ENCODE peak calls at places on chromosomes 5 and 9, in five cellular contexts. W is D341Med, N is SW 1271, M is NCI-H774, F is lung. A is an unnamed sample.

GRCh38 chr5:55712023-55712859 is at the start of gene SLC38A9:
- DNase-seq in W (peak), N (peak), M (peak), F (peak), A (peak)

GRCh38 chr9:761155-761792 is 80.2 kb upstream of the DMRT1 start:
- DNase-seq in W (no peak), N (no peak), M (no peak), F (no peak), A (no peak)

GRCh38 chr5:73815631-73816030 is 189.6 kb downstream of the ARHGEF28 start:
- DNase-seq in W (no peak), N (no peak), M (no peak), F (no peak), A (no peak)

GRCh38 chr5:160508780-160509361 is 87.2 kb downstream of the PTTG1 start:
- DNase-seq in W (peak), N (peak), M (peak), F (peak), A (peak)

GRCh38 chr5:180436275-180436674 is 57.9 kb upstream of the CNOT6 start:
- DNase-seq in W (no peak), N (no peak), M (no peak), F (no peak), A (no peak)

GRCh38 chr5:65076251-65076869 is 307.6 kb downstream of the CWC27 start:
- DNase-seq in W (peak), N (peak), M (no peak), F (peak), A (peak)

GRCh38 chr9:70618784-70619183 is 204.3 kb upstream of the KLF9 start:
- DNase-seq in W (no peak), N (no peak), M (no peak), F (no peak), A (no peak)

GRCh38 chr9:14372437-14373318 is 58.7 kb upstream of the NFIB start:
- DNase-seq in W (no peak), N (peak), M (no peak), F (no peak), A (peak)

GRCh38 chr9:71609453-71609840 is 158.9 kb downstream of the CEMIP2 start:
- DNase-seq in W (no peak), N (no peak), M (no peak), F (no peak), A (no peak)

GRCh38 chr5:132134384-132134783 is 60.8 kb downstream of the CSF2 start:
- DNase-seq in W (no peak), N (no peak), M (no peak), F (no peak), A (no peak)

GRCh38 chr5:29950416-29951145 is 1242.9 kb upstream of the CDH6 start:
- DNase-seq in W (no peak), N (no peak), M (no peak), F (no peak), A (no peak)

GRCh38 chr9:136544549-136545064 is 1.2 kb downstream of the NOTCH1 start:
- DNase-seq in W (peak), N (no peak), M (no peak), F (peak), A (peak)

GRCh38 chr9:136533775-136534157 is 12.1 kb downstream of the NOTCH1 start:
- DNase-seq in W (no peak), N (no peak), M (no peak), F (peak), A (no peak)

GRCh38 chr5:43996221-43996620 is 393.0 kb downstream of the FGF10 start:
- DNase-seq in W (no peak), N (no peak), M (no peak), F (no peak), A (no peak)

GRCh38 chr5:121758640-121759039 is 93.0 kb upstream of the FTMT start:
- DNase-seq in W (peak), N (no peak), M (no peak), F (no peak), A (peak)

GRCh38 chr9:33425128-33425533 is 22.3 kb downstream of the AQP3 start:
- DNase-seq in W (no peak), N (no peak), M (peak), F (no peak), A (no peak)

GRCh38 chr5:78458843-78459242 is 98.4 kb downstream of the SCAMP1 start:
- DNase-seq in W (no peak), N (no peak), M (no peak), F (no peak), A (no peak)

GRCh38 chr5:138967806-138968448 is 92.8 kb upstream of the LRRTM2 start:
- DNase-seq in W (no peak), N (no peak), M (peak), F (peak), A (no peak)

GRCh38 chr5:134510970-134511795 is 14.3 kb upstream of the JADE2 start:
- DNase-seq in W (no peak), N (peak), M (no peak), F (no peak), A (peak)

GRCh38 chr5:67306997-67307580 is 110.5 kb upstream of the CD180 start:
- DNase-seq in W (no peak), N (no peak), M (no peak), F (no peak), A (no peak)

GRCh38 chr5:54742417-54742889 is 224.9 kb downstream of the SNX18 start:
- DNase-seq in W (no peak), N (no peak), M (no peak), F (no peak), A (no peak)

GRCh38 chr9:137462396-137463193 is 3.5 kb upstream of the NSMF start:
- DNase-seq in W (no peak), N (no peak), M (no peak), F (no peak), A (no peak)

GRCh38 chr5:160242140-160242539 is 12.8 kb downstream of the FABP6 start:
- DNase-seq in W (no peak), N (no peak), M (no peak), F (no peak), A (no peak)

GRCh38 chr5:147044868-147045267 is 166.3 kb upstream of the PPP2R2B start:
- DNase-seq in W (no peak), N (no peak), M (no peak), F (no peak), A (no peak)

GRCh38 chr5:42858031-42858643 is 46.4 kb upstream of the SELENOP start:
- DNase-seq in W (no peak), N (no peak), M (no peak), F (no peak), A (no peak)

GRCh38 chr5:89584339-89584956 is 701.5 kb upstream of the MEF2C start:
- DNase-seq in W (no peak), N (no peak), M (no peak), F (no peak), A (no peak)

GRCh38 chr9:109190151-109190550 is 23.1 kb upstream of the FRRS1L start:
- DNase-seq in W (no peak), N (no peak), M (no peak), F (no peak), A (no peak)

GRCh38 chr9:112921549-112921948 is 30.9 kb upstream of the SLC46A2 start:
- DNase-seq in W (peak), N (no peak), M (no peak), F (no peak), A (peak)

GRCh38 chr5:42228279-42228678 is 195.0 kb upstream of the GHR start:
- DNase-seq in W (no peak), N (no peak), M (no peak), F (no peak), A (no peak)

GRCh38 chr5:138351056-138351455 is 1.4 kb upstream of the KDM3B start:
- DNase-seq in W (no peak), N (no peak), M (no peak), F (no peak), A (no peak)